ENCODE peak calls at places on chromosomes 11 and 22, in five cellular contexts. S, H, J, B and A are unnamed samples.

GRCh38 chr11:119741369-119742262 is 12.6 kb upstream of the NECTIN1 start:
- DNase-seq in S (no peak), H (no peak), J (no peak), B (peak), A (peak)

GRCh38 chr11:57432714-57433163 is 5.8 kb upstream of the SLC43A3 start:
- DNase-seq in S (no peak), H (no peak), J (no peak), B (peak), A (no peak)

GRCh38 chr22:29830585-29830984 is 7.5 kb downstream of the ASCC2 start:
- DNase-seq in S (no peak), H (no peak), J (no peak), B (no peak), A (no peak)

GRCh38 chr11:34650528-34650927 is 29.6 kb downstream of the EHF start:
- DNase-seq in S (peak), H (no peak), J (no peak), B (no peak), A (no peak)

GRCh38 chr22:45211435-45211834 is 29.3 kb downstream of the KIAA0930 start:
- DNase-seq in S (no peak), H (no peak), J (no peak), B (no peak), A (no peak)

GRCh38 chr22:36184433-36185035 is 17.1 kb downstream of the APOL4 start:
- DNase-seq in S (no peak), H (no peak), J (no peak), B (no peak), A (no peak)

GRCh38 chr22:23137905-23138520 is 3.8 kb downstream of the RSPH14 start:
- DNase-seq in S (peak), H (no peak), J (no peak), B (no peak), A (no peak)

GRCh38 chr11:31974737-31975136 is 116.1 kb upstream of the RCN1 start:
- DNase-seq in S (no peak), H (no peak), J (peak), B (no peak), A (no peak)

GRCh38 chr22:25758316-25758715 is 16.3 kb downstream of the MYO18B start:
- DNase-seq in S (no peak), H (no peak), J (no peak), B (no peak), A (no peak)

GRCh38 chr22:28441720-28442263 is 237.8 kb downstream of the TTC28 start:
- DNase-seq in S (no peak), H (no peak), J (no peak), B (no peak), A (peak)

GRCh38 chr11:32566527-32566926 is 17.1 kb upstream of the EIF3M start:
- DNase-seq in S (no peak), H (no peak), J (no peak), B (no peak), A (no peak)

DNA sequence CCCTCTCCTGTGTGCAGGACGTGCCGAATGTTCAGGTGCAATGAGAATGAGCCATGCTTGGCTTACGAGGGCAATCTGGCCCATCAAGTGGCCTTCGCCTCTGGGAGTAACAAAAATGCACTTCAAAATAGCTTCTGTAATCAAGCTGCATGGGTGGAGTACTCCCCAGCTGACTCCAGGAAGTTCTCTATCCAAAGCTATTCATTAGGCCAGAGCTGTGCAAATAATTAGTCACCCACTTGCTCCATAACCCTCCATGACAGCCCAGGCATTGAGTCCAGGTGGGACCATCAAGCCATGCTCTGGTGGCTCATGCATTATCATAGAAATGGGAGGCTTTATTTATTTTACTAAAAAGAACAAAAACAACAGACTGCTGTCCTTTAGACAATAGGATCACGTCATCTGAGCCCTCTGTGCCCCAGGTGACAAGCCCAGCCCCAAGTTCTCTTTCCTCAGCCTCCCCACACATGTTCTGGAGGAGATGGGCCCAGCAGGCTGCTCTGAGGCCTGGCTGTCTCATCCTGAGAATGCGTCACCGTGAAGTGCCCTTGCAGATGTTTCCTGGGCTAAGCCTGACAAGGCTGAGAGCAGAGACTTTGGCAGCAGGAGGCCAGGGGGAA is 244.7 kb downstream of the ETS1 start:
- DNase-seq in S (peak), H (no peak), J (no peak), B (no peak), A (peak)
- TF ChIP-seq ATF3 in S (no peak), H (no peak), J (no peak), B (no peak), A (no peak)

GRCh38 chr22:40196628-40197027 is 18.9 kb downstream of the TNRC6B start:
- DNase-seq in S (peak), H (no peak), J (no peak), B (no peak), A (no peak)
- TF ChIP-seq POLR2A in S (no peak), H (no peak), J (no peak), B (no peak), A (no peak)

DNA sequence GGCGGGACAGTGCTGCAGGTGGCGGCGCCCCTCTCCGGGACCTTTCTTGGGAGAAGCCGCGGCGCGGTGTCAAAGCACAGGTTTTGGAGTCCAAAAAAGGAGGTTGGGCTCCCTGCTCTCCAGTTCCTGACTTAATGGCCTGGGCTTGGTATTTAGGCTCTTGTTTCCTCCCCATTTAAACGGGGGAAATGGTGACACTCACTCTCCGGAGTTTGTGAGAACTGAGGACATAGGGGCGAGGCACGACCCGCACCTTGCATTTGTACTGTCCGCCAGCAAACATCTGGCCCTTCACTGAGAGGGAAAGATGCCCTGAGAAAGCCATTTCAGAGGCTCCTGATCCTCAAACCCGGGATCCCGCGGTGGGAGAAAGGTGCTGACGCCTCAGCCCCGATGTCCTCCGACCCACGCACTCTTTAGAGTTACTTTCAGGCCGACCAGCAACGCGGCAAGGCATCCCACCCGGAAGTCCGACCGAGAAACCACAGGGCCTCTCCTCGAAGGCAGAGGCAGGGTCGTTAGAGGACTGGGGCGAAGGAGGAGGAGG is 2.9 kb upstream of the WDR74 start:
- DNase-seq in S (no peak), H (no peak), J (no peak), B (no peak), A (no peak)
- TF ChIP-seq ATF3 in S (no peak), H (no peak), J (no peak), B (no peak), A (no peak)

GRCh38 chr11:44125598-44125997 is 30.1 kb downstream of the EXT2 start:
- DNase-seq in S (no peak), H (no peak), J (no peak), B (no peak), A (no peak)

GRCh38 chr11:44130751-44131150 is 35.3 kb downstream of the EXT2 start:
- DNase-seq in S (no peak), H (no peak), J (no peak), B (peak), A (no peak)

GRCh38 chr11:44128729-44129128 is 33.3 kb downstream of the EXT2 start:
- DNase-seq in S (no peak), H (no peak), J (no peak), B (no peak), A (no peak)

GRCh38 chr11:44127130-44127529 is 31.7 kb downstream of the EXT2 start:
- DNase-seq in S (no peak), H (no peak), J (no peak), B (no peak), A (no peak)

GRCh38 chr11:44126304-44126703 is 30.8 kb downstream of the EXT2 start:
- DNase-seq in S (no peak), H (no peak), J (no peak), B (no peak), A (peak)
- TF ChIP-seq POLR2A in S (no peak), H (no peak), J (no peak), B (no peak), A (no peak)

GRCh38 chr11:16356057-16356750 is at the start of gene SOX6:
- DNase-seq in S (no peak), H (no peak), J (no peak), B (no peak), A (peak)
- TF ChIP-seq ATF3 in S (no peak), H (no peak), J (no peak), B (no peak), A (no peak)

GRCh38 chr22:18076060-18076497 is 1.7 kb upstream of the PEX26 start:
- DNase-seq in S (no peak), H (no peak), J (peak), B (peak), A (peak)
- TF ChIP-seq POLR2A in S (no peak), H (no peak), J (no peak), B (no peak), A (no peak)

DNA sequence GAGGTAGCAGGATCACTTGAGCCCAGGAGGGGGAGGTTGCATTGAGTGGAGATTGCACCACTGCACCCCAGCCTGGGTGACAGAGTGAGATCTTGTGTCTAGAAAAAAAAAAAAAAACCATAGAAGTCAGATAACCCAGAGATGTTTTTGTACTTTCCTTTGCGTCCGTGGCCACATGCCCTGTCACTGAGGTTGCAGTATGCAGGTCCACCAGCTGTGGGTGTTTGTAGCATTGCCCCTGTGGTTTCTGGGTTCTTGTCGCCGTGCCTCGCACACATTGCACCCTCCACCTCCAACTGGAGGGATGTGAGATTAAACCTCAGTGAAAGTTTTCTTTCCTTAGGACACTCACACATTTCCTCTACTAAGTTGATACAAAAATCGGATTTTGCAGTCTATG is 70.3 kb downstream of the TNRC6B start:
- DNase-seq in S (no peak), H (no peak), J (no peak), B (no peak), A (no peak)
- TF ChIP-seq ATF3 in S (no peak), H (no peak), J (no peak), B (no peak), A (no peak)

DNA sequence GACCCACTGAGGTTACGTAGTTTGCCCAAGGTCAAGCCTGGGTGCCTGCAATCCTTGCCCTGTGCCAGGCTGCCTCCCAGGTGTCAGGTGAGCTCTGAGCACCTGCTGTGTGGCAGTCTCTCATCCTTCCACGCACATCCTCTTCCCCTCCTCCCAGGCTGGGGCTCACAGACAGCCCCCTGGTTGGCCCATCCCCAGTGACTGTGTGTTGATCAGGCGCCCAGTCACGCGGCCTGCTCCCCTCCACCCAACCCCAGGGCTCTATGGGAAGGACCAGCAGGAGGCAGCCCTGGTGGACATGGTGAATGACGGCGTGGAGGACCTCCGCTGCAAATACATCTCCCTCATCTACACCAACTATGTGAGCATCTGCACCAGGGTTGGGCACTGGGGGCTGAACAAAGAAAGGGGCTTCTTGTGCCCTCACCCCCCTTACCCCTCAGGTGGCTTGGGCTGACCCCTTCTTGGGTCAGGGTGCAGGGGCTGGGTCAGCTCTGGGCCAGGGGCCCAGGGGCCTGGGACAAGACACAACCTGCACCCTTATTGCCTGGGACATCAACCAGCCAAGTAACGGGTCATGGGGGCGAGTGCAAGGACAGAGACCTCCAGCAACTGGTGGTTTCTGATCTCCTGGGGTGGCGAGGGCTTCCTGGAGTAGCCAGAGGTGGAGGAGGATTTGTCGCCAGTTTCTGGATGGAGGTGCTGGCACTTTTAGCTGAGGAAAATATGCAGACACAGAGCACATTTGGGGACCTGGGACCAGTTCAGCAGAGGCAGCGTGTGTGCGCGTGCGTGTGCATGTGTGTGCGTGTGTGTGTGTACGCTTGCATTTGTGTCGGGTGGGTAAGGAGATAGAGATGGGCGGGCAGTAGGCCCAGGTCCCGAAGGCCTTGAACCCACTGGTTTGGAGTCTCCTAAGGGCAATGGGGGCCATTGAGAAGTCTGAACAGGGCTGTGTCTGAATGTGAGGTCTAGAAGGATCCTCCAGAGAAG is 1.6 kb downstream of the GSTP1 start:
- DNase-seq in S (no peak), H (no peak), J (no peak), B (peak), A (no peak)
- TF ChIP-seq POLR2A in S (peak), H (no peak), J (no peak), B (no peak), A (no peak)

GRCh38 chr11:72309074-72309598 is 65.2 kb upstream of the PHOX2A start:
- DNase-seq in S (no peak), H (no peak), J (no peak), B (no peak), A (no peak)

GRCh38 chr11:72305077-72305476 is 61.1 kb upstream of the PHOX2A start:
- DNase-seq in S (no peak), H (no peak), J (no peak), B (no peak), A (no peak)

GRCh38 chr11:72306186-72306585 is 62.2 kb upstream of the PHOX2A start:
- DNase-seq in S (no peak), H (no peak), J (no peak), B (no peak), A (no peak)

GRCh38 chr11:72307439-72307838 is 63.5 kb upstream of the PHOX2A start:
- DNase-seq in S (no peak), H (no peak), J (no peak), B (no peak), A (no peak)

DNA sequence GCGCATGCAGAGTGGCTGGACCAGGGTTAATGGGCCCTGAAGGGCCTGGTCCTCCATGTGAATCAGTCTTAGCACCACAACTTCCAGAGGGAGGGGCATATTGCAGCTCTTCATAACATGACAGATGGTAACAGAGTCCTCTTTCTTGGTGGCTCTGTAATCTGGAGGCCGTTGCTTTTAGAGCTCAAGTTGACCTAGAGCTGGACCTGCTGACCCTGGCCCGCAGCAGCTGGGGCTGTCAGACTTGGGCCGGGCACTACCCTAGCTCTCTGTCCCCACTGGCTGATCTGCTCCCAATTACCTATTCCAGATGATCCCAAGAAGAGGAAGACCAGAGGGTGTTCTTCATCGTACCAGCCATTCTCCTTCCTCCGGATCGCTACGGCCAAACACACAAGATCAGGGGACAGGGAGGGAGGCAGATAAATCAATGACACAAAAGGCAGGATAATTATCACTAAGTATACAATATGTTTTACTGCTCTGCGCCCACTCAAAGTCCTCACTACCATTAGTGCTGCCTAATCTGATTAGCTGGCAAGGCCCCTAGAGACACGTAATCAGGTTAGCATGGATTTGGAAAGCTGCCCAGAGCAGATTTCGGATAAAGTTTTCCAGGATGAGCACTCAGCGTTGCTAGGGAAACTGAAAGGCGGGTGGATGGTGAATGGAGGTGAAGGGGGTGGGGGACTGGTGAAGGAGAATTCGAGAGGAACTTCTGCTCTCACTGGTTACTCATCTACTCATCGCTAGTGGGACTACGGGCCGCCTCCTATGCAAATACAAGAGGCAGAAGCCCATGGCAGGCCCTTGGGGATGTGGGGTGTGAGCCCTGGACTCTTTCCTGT is 64.5 kb upstream of the PHOX2A start:
- DNase-seq in S (no peak), H (no peak), J (no peak), B (peak), A (no peak)
- TF ChIP-seq ATF3 in S (no peak), H (no peak), J (no peak), B (peak), A (no peak)

DNA sequence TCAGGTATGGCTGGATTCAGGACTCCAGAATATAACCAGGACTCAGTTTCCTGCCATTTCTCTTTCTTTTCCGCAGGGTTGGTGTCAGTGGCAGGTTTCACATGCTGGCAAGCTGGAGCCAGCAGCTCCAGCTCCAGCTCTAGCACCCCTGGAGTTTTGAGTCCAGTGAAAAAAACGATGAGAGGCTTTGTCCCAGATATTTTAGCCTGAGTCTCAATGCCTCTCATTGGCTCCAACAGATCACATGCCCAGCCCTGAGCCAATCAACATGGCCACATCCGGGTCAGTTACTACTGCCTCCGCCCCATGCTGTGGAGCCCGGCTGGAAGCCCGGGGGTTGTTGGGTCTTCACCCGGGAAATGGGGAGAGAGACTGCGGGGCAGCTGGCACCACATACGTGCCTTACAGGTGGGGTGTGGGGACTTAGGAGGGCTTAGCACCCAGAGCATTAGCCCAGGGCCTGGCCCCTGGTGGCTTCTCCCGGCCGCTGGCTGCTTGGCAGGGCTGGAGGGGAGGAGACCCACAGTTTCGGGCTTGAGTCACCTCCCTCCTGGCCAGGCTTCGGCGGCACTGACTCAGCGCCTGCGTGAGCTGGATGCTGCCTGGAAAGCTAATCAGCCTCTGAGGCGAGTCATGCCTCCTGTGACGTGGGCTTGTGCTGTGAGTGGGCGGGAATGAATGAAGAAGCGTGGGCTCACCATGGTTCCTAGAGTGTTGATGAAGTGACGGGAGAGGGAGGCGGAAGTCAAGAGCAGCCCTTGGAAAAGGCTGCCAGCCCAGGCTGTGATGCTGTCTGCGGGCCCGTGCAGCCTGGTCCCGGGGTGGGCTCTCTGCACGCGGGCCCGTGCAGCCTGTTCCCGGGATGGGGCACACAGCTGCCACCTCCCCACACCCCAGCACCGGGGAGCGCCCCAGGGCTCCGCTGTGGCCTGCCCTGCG is 15.3 kb upstream of the MRTFA start:
- DNase-seq in S (no peak), H (peak), J (peak), B (peak), A (peak)
- TF ChIP-seq POLR2A in S (peak), H (no peak), J (peak), B (peak), A (peak)